ENCODE peak calls at places on chromosomes 1 and 21, in four cellular contexts. D is GM20000, Q is H9, A is neural crest cell. N is an unnamed sample.

GRCh38 chr1:51421961-51422360 is 91.6 kb upstream of the TTC39A start:
- DNase-seq in D (peak; percentile 18), Q (no peak), A (no peak), N (no peak)

GRCh38 chr1:72285074-72285425 is 2.7 kb upstream of the NEGR1 start:
- DNase-seq in D (no peak), Q (no peak), A (no peak), N (no peak)

GRCh38 chr21:38171723-38172344 is 85.0 kb upstream of the KCNJ15 start:
- DNase-seq in D (no peak), Q (peak; percentile 81), A (peak; percentile 10), N (peak; percentile 37)

GRCh38 chr1:90045853-90046563 is 51.1 kb downstream of the ZNF326 start:
- DNase-seq in D (peak; percentile 20), Q (peak; percentile 39), A (peak; percentile 33), N (peak; percentile 54)

GRCh38 chr1:168806955-168807354 is 77.9 kb upstream of the DPT start:
- DNase-seq in D (no peak), Q (no peak), A (no peak), N (no peak)

GRCh38 chr1:181390350-181391080 is 92.8 kb upstream of the CACNA1E start:
- DNase-seq in D (no peak), Q (no peak), A (no peak), N (no peak)

GRCh38 chr1:93588206-93588605 is 93.4 kb downstream of the BCAR3 start:
- DNase-seq in D (no peak), Q (no peak), A (no peak), N (no peak)

GRCh38 chr1:183739082-183739481 is 65.8 kb upstream of the RGL1 start:
- DNase-seq in D (no peak), Q (no peak), A (no peak), N (no peak)

GRCh38 chr1:205229399-205229861 is 1.7 kb downstream of the TMCC2 start:
- DNase-seq in D (peak; percentile 88), Q (peak; percentile 88), A (no peak), N (peak; percentile 69)

GRCh38 chr1:14476170-14476955 is 122.1 kb upstream of the KAZN start:
- DNase-seq in D (no peak), Q (no peak), A (no peak), N (no peak)

GRCh38 chr1:17280436-17280835 is 27.6 kb upstream of the PADI4 start:
- DNase-seq in D (no peak), Q (no peak), A (no peak), N (no peak)

GRCh38 chr1:210340311-210340710 is 11.6 kb downstream of the HHAT start:
- DNase-seq in D (no peak), Q (no peak), A (no peak), N (no peak)

GRCh38 chr1:113153116-113153803 is 80.3 kb downstream of the LRIG2 start:
- DNase-seq in D (no peak), Q (no peak), A (no peak), N (no peak)

GRCh38 chr1:194209920-194210319 is 1023.5 kb upstream of the B3GALT2 start:
- DNase-seq in D (no peak), Q (no peak), A (no peak), N (no peak)

GRCh38 chr21:23607782-23608181 is 1999.5 kb downstream of the MRPL39 start:
- DNase-seq in D (no peak), Q (no peak), A (no peak), N (no peak)

GRCh38 chr1:209670441-209671082 is 4.7 kb upstream of the G0S2 start:
- DNase-seq in D (no peak), Q (no peak), A (no peak), N (no peak)

GRCh38 chr21:44958471-44959191 is 18.8 kb downstream of the SLX9 start:
- DNase-seq in D (no peak), Q (no peak), A (peak; percentile 52), N (peak; percentile 41)

GRCh38 chr1:213003281-213003680 is 12.4 kb downstream of the ANGEL2 start:
- DNase-seq in D (no peak), Q (no peak), A (no peak), N (no peak)

GRCh38 chr1:29428997-29429396 is 192.7 kb downstream of the PTPRU start:
- DNase-seq in D (no peak), Q (no peak), A (no peak), N (no peak)

GRCh38 chr1:154320882-154321608 is at the start of gene AQP10:
- DNase-seq in D (no peak), Q (no peak), A (no peak), N (no peak)

GRCh38 chr1:21200767-21201166 is 24.1 kb upstream of the EIF4G3 start:
- DNase-seq in D (no peak), Q (no peak), A (no peak), N (no peak)

GRCh38 chr1:36303650-36304360 is 2.4 kb upstream of the SH3D21 start:
- DNase-seq in D (no peak), Q (no peak), A (no peak), N (no peak)

GRCh38 chr1:110630770-110631663 is 24.9 kb upstream of the KCNA2 start:
- DNase-seq in D (peak; percentile 67), Q (peak; percentile 88), A (peak; percentile 83), N (peak; percentile 88)

GRCh38 chr1:1490633-1491230 is 19.2 kb downstream of the ATAD3B start:
- DNase-seq in D (no peak), Q (no peak), A (no peak), N (no peak)

GRCh38 chr1:207863893-207864535 is 46.9 kb downstream of the CD34 start:
- DNase-seq in D (peak; percentile 66), Q (no peak), A (no peak), N (no peak)

GRCh38 chr1:207952617-207953542 is 42.0 kb upstream of the CD34 start:
- DNase-seq in D (no peak), Q (no peak), A (no peak), N (no peak)

GRCh38 chr1:121519042-121519755 is 334.4 kb downstream of the SRGAP2C start:
- DNase-seq in D (no peak), Q (peak; percentile 91), A (peak; percentile 58), N (peak; percentile 82)

GRCh38 chr1:149986486-149987296 is 23.8 kb downstream of the OTUD7B start:
- DNase-seq in D (no peak), Q (no peak), A (no peak), N (no peak)

GRCh38 chr1:151013518-151013917 is 5.3 kb downstream of the PRUNE1 start:
- DNase-seq in D (no peak), Q (no peak), A (no peak), N (no peak)

GRCh38 chr1:66981679-66982078 is 56.9 kb downstream of the MIER1 start:
- DNase-seq in D (peak; percentile 7), Q (no peak), A (no peak), N (no peak)

GRCh38 chr1:151716771-151717631 is at the start of gene CELF3:
- DNase-seq in D (no peak), Q (peak; percentile 76), A (peak; percentile 46), N (peak; percentile 87)

GRCh38 chr1:28437924-28438699 is 67.7 kb upstream of the RCC1 start:
- DNase-seq in D (no peak), Q (peak; percentile 42), A (peak; percentile 5), N (no peak)

GRCh38 chr1:19463204-19463803 is 22.0 kb downstream of the CAPZB start:
- DNase-seq in D (no peak), Q (no peak), A (no peak), N (no peak)

GRCh38 chr21:28943631-28944030 is 49.0 kb downstream of the LTN1 start:
- DNase-seq in D (no peak), Q (no peak), A (no peak), N (no peak)

GRCh38 chr1:87902830-87903614 is 574.3 kb downstream of the LMO4 start:
- DNase-seq in D (no peak), Q (no peak), A (no peak), N (no peak)

GRCh38 chr1:68528243-68528642 is 31.4 kb upstream of the DEPDC1 start:
- DNase-seq in D (no peak), Q (no peak), A (no peak), N (no peak)

GRCh38 chr1:203082571-203083462 is 3.0 kb downstream of the MYOG start:
- DNase-seq in D (no peak), Q (peak; percentile 42), A (no peak), N (no peak)

GRCh38 chr1:12722626-12723025 is 6.7 kb downstream of the AADACL3 start:
- DNase-seq in D (no peak), Q (no peak), A (no peak), N (no peak)

GRCh38 chr1:3065396-3065795 is 3.6 kb upstream of the PRDM16 start:
- DNase-seq in D (no peak), Q (no peak), A (no peak), N (no peak)

GRCh38 chr1:163701783-163702182 is 380.0 kb downstream of the NUF2 start:
- DNase-seq in D (no peak), Q (no peak), A (no peak), N (no peak)
- TF ChIP-seq CTCF in D (no peak), Q (peak; percentile 33), A (no peak), N (no peak)

GRCh38 chr1:161051219-161051618 is 5.4 kb upstream of the USF1 start:
- DNase-seq in D (no peak), Q (no peak), A (no peak), N (no peak)

GRCh38 chr1:161052899-161053298 is 7.1 kb upstream of the USF1 start:
- DNase-seq in D (no peak), Q (no peak), A (no peak), N (no peak)

GRCh38 chr1:161059293-161059692 is 10.4 kb downstream of the ARHGAP30 start:
- DNase-seq in D (no peak), Q (no peak), A (no peak), N (no peak)

GRCh38 chr1:161054232-161054631 is 8.5 kb upstream of the USF1 start:
- DNase-seq in D (no peak), Q (no peak), A (no peak), N (no peak)

GRCh38 chr1:161054805-161055204 is 9.0 kb upstream of the USF1 start:
- DNase-seq in D (no peak), Q (no peak), A (no peak), N (no peak)
- TF ChIP-seq CTCF in D (no peak), Q (peak; percentile 50), A (peak; percentile 27), N (no peak)

GRCh38 chr21:35027558-35028450 is 21.3 kb downstream of the RUNX1 start:
- DNase-seq in D (no peak), Q (no peak), A (no peak), N (no peak)
- TF ChIP-seq CTCF in D (no peak), Q (no peak), A (no peak), N (no peak)

GRCh38 chr1:9040659-9041030 is 14.4 kb upstream of the SLC2A7 start:
- DNase-seq in D (no peak), Q (no peak), A (no peak), N (no peak)

GRCh38 chr1:9039761-9040658 is 13.8 kb upstream of the SLC2A7 start:
- DNase-seq in D (no peak), Q (no peak), A (no peak), N (no peak)

GRCh38 chr1:9037476-9038337 is 11.5 kb upstream of the SLC2A7 start:
- DNase-seq in D (peak; percentile 60), Q (no peak), A (no peak), N (no peak)

GRCh38 chr1:9038338-9038650 is 12.1 kb upstream of the SLC2A7 start:
- DNase-seq in D (no peak), Q (no peak), A (no peak), N (no peak)

GRCh38 chr1:9038881-9039760 is 12.9 kb upstream of the SLC2A7 start:
- DNase-seq in D (no peak), Q (peak; percentile 48), A (no peak), N (no peak)
- TF ChIP-seq CTCF in D (no peak), Q (no peak), A (no peak), N (no peak)